ENCODE peak calls at places on chromosomes 16 and 17, in six cellular contexts. Z is iPS DF 19.7, H is GM03348, T is spleen, D is endodermal cell, E is anterior cingulate cortex. F is an unnamed sample.

GRCh38 chr16:79593754-79594153 is 6.8 kb downstream of the MAF start:
- DNase-seq in Z (no peak), H (no peak), T (no peak), D (no peak), E (no peak), F (no peak)

GRCh38 chr17:17849147-17849820 is 12.5 kb upstream of the SREBF1 start:
- DNase-seq in Z (no peak), H (peak), T (peak), D (peak), E (no peak), F (no peak)

GRCh38 chr17:44642861-44643260 is 13.4 kb upstream of the MEIOC start:
- DNase-seq in Z (no peak), H (peak), T (no peak), D (no peak), E (no peak), F (no peak)

GRCh38 chr16:84530590-84530989 is 26.1 kb upstream of the MEAK7 start:
- DNase-seq in Z (no peak), H (no peak), T (no peak), D (no peak), E (no peak), F (no peak)

GRCh38 chr16:77993111-77993571 is 29.2 kb upstream of the CLEC3A start:
- DNase-seq in Z (no peak), H (peak), T (no peak), D (peak), E (no peak), F (no peak)

GRCh38 chr17:57570740-57571344 is 174.3 kb downstream of the CCDC182 start:
- DNase-seq in Z (no peak), H (no peak), T (no peak), D (peak), E (no peak), F (no peak)

GRCh38 chr16:4376126-4376819 is 4.6 kb downstream of the VASN start:
- DNase-seq in Z (no peak), H (peak), T (peak), D (no peak), E (no peak), F (no peak)

GRCh38 chr16:27446721-27447120 is 44.7 kb downstream of the IL21R start:
- DNase-seq in Z (no peak), H (no peak), T (peak), D (no peak), E (no peak), F (no peak)

GRCh38 chr17:231966-232807 is 50.7 kb upstream of the DOC2B start:
- DNase-seq in Z (no peak), H (no peak), T (peak), D (no peak), E (no peak), F (no peak)

GRCh38 chr16:82735696-82736095 is 108.9 kb downstream of the CDH13 start:
- DNase-seq in Z (no peak), H (no peak), T (no peak), D (no peak), E (no peak), F (no peak)

GRCh38 chr17:47705536-47706481 is 11.8 kb downstream of the TBKBP1 start:
- DNase-seq in Z (no peak), H (no peak), T (peak), D (no peak), E (no peak), F (no peak)

GRCh38 chr16:89114159-89114981 is 20.7 kb downstream of the ACSF3 start:
- DNase-seq in Z (no peak), H (no peak), T (peak), D (peak), E (no peak), F (no peak)

GRCh38 chr16:77944631-77945030 is 77.7 kb upstream of the CLEC3A start:
- DNase-seq in Z (no peak), H (no peak), T (no peak), D (no peak), E (no peak), F (no peak)

GRCh38 chr17:15928286-15928785 is 16.6 kb upstream of the ADORA2B start:
- DNase-seq in Z (no peak), H (no peak), T (no peak), D (peak), E (no peak), F (no peak)

F was measured in neural crest cell.